ENCODE peak calls at places on chromosomes 3 and 15, in four cellular contexts. O, E, Z and B are unnamed samples.

GRCh38 chr15:58190419-58190818 is 52.2 kb downstream of the AQP9 start:
- DNase-seq in O (no peak), E (no peak), Z (no peak), B (no peak)

GRCh38 chr3:67790043-67790442 is 135.6 kb upstream of the SUCLG2 start:
- DNase-seq in O (peak), E (peak), Z (peak), B (peak)

GRCh38 chr3:72891053-72891855 is 3.4 kb downstream of the GXYLT2 start:
- DNase-seq in O (no peak), E (peak), Z (peak), B (no peak)

GRCh38 chr3:128727996-128728395 is 2.0 kb downstream of the RAB7A start:
- DNase-seq in O (no peak), E (no peak), Z (no peak), B (no peak)

GRCh38 chr15:88701561-88702095 is 62.8 kb downstream of the ISG20 start:
- DNase-seq in O (peak), E (peak), Z (peak), B (peak)

GRCh38 chr3:42179110-42179725 is 86.8 kb downstream of the CCK start:
- DNase-seq in O (peak), E (peak), Z (peak), B (peak)

GRCh38 chr15:64681424-64682024 is 93.9 kb downstream of the RBPMS2 start:
- DNase-seq in O (peak), E (peak), Z (peak), B (peak)

GRCh38 chr15:60552224-60552623 is 73.3 kb upstream of the ICE2 start:
- DNase-seq in O (no peak), E (no peak), Z (no peak), B (no peak)

GRCh38 chr3:557972-558371 is 361.4 kb downstream of the CHL1 start:
- DNase-seq in O (no peak), E (no peak), Z (no peak), B (no peak)

GRCh38 chr3:144770813-144771400 is 799.3 kb downstream of the DIPK2A start:
- DNase-seq in O (peak), E (no peak), Z (peak), B (no peak)

GRCh38 chr3:197490098-197490497 is 65.7 kb downstream of the BDH1 start:
- DNase-seq in O (no peak), E (no peak), Z (peak), B (no peak)

GRCh38 chr3:55294557-55294956 is 192.5 kb downstream of the WNT5A start:
- DNase-seq in O (no peak), E (no peak), Z (no peak), B (no peak)

GRCh38 chr3:107263269-107264021 is 113.8 kb upstream of the CCDC54 start:
- DNase-seq in O (no peak), E (no peak), Z (no peak), B (no peak)

GRCh38 chr15:65870889-65871533 is 1.7 kb downstream of the RAB11A start:
- DNase-seq in O (peak), E (peak), Z (peak), B (no peak)

GRCh38 chr15:78937132-78937739 is 7.6 kb downstream of the CTSH start:
- DNase-seq in O (no peak), E (peak), Z (no peak), B (no peak)

GRCh38 chr15:73599934-73600333 is 33.3 kb downstream of the NPTN start:
- DNase-seq in O (no peak), E (no peak), Z (no peak), B (no peak)

GRCh38 chr3:57973715-57974477 is 34.3 kb upstream of the FLNB start:
- DNase-seq in O (no peak), E (no peak), Z (no peak), B (no peak)
- TF ChIP-seq ELF4 in O (no peak), E (no peak), Z (no peak), B (no peak)

GRCh38 chr3:172135766-172136729 is 96.7 kb downstream of the FNDC3B start:
- DNase-seq in O (no peak), E (no peak), Z (no peak), B (no peak)
- TF ChIP-seq ELF4 in O (no peak), E (no peak), Z (no peak), B (no peak)

GRCh38 chr3:30638685-30639412 is 32.4 kb downstream of the TGFBR2 start:
- DNase-seq in O (no peak), E (no peak), Z (no peak), B (no peak)
- TF ChIP-seq ELF4 in O (no peak), E (no peak), Z (no peak), B (no peak)

DNA sequence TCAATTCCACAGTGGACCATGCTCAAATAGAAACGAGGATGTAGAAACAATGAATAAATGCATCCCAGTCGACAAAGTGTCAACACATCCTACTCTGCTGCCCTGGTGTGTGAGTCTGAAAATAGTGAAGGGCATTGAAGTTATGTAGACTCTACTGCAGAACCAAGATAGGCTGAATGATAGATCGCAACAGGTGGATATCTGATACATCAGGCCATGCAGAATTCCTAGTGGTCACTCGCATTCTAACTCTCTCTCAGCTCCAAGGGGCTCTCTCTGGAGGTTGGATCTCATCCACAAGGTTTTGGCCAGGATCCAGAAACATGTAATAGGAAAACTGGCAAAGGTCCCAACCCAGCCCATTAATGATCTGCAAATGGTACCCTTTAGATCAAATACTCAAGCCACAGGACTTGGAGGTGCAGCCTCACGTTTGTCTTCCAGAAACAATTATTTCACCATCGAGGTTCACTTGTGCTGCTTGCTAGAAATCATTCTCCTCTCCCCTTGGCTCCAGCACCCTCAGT is 514.1 kb downstream of the MAGI1 start:
- DNase-seq in O (no peak), E (no peak), Z (no peak), B (no peak)
- TF ChIP-seq ELF4 in O (no peak), E (no peak), Z (no peak), B (no peak)

GRCh38 chr15:40051616-40052415 is 12.8 kb upstream of the SRP14 start:
- DNase-seq in O (no peak), E (no peak), Z (no peak), B (no peak)
- TF ChIP-seq ELF4 in O (no peak), E (no peak), Z (no peak), B (no peak)

DNA sequence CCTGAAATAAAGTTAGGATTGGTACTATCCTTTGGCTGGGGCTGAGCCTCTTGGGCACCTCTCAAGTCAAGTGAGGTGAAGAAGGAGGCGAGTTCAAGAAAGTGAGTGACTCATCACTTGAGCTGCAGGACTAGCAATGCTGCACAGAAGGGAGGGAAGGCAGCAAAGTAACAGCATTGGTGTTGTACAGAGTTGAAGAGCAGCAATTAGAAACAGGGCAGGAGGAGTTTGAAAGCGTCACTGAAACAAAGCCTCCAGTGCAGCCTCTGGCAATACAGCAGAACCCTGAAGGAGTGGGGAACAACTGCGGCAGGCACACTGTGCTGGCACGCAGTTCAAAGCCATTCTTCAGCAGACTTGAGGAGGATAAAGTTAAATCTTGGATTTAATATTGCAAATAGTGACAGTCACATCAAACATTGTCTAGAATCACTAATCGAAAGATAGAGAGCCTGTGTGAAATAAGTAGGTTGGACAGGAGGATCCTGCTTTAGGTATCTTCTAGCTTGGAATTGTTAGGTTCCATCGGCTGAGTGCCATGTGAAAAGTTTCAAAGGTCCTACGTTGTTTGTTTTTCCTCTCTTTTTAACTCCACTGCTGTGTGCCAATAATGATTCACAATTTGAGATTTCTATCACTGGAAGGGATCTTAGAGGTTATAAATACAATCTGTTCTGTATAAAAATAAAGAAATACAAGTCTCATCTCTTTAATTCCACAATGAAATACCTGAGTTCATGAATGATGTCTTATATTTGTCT is 479.8 kb downstream of the NAALADL2 start:
- DNase-seq in O (no peak), E (no peak), Z (no peak), B (no peak)
- TF ChIP-seq ELF4 in O (no peak), E (no peak), Z (no peak), B (no peak)

GRCh38 chr3:132268956-132269355 is 48.3 kb upstream of the ACP3 start:
- DNase-seq in O (peak), E (peak), Z (no peak), B (peak)
- TF ChIP-seq ELF4 in O (no peak), E (no peak), Z (no peak), B (no peak)